ENCODE peak calls at places on chromosome 9, in seven cellular contexts. G is activated CD8-positive, alpha-beta T cell treated with anti-CD3 and anti-CD28 coated beads for 36 hours; K is sciatic nerve; P is activated T-cell treated with anti-CD3 and anti-CD28 coated beads, Interleukin-2, amount 50 U/mL, for 72 hours; Y is stimulated activated naive B cell treated with anti-CD40 and anti-IgM and Interleukin-4, amounts not matched to agents 10 μg/mL and 1 μg/mL and 100 μg/mL, for 72 hours; S is lower lobe of right lung; H is foreskin keratinocyte. C is an unnamed sample.

GRCh38 chr9:107034831-107035230 is 171.9 kb downstream of the ZNF462 start:
- ATAC-seq in G (no peak), K (no peak), P (peak), Y (no peak), S (no peak), H (no peak), C (no peak)

GRCh38 chr9:96040591-96041461 is 165.3 kb downstream of the ERCC6L2 start:
- ATAC-seq in G (no peak), K (peak), P (no peak), Y (no peak), S (no peak), H (no peak), C (peak)

GRCh38 chr9:120841930-120842684 is 615 bp downstream of the PSMD5 start:
- ATAC-seq in G (no peak), K (peak), P (no peak), Y (peak), S (peak), H (peak), C (no peak)

GRCh38 chr9:113350937-113351336 is 1.6 kb downstream of the BSPRY start:
- ATAC-seq in G (peak), K (no peak), P (peak), Y (peak), S (no peak), H (no peak), C (no peak)

GRCh38 chr9:69357030-69357853 is 32.2 kb downstream of the ENTREP1 start:
- ATAC-seq in G (no peak), K (no peak), P (no peak), Y (no peak), S (peak), H (peak), C (no peak)

GRCh38 chr9:74463825-74464224 is 33.3 kb upstream of the RORB start:
- ATAC-seq in G (no peak), K (no peak), P (no peak), Y (no peak), S (peak), H (no peak), C (no peak)

GRCh38 chr9:114484215-114484853 is 20.9 kb downstream of the WHRN start:
- ATAC-seq in G (no peak), K (no peak), P (peak), Y (no peak), S (no peak), H (peak), C (no peak)

GRCh38 chr9:98795970-98796363 is 388 bp downstream of the ANKS6 start:
- ATAC-seq in G (peak), K (no peak), P (peak), Y (peak), S (peak), H (peak), C (peak)

GRCh38 chr9:122329592-122329991 is 41.2 kb upstream of the PTGS1 start:
- ATAC-seq in G (no peak), K (no peak), P (no peak), Y (no peak), S (no peak), H (no peak), C (no peak)

GRCh38 chr9:136682710-136683109 is 4.5 kb downstream of the AGPAT2 start:
- ATAC-seq in G (no peak), K (no peak), P (no peak), Y (no peak), S (no peak), H (no peak), C (no peak)

GRCh38 chr9:86837345-86837744 is 110.0 kb downstream of the GAS1 start:
- ATAC-seq in G (no peak), K (no peak), P (no peak), Y (peak), S (no peak), H (no peak), C (no peak)

GRCh38 chr9:110750272-110750671 is 81.7 kb downstream of the MUSK start:
- ATAC-seq in G (no peak), K (peak), P (no peak), Y (no peak), S (no peak), H (no peak), C (peak)

GRCh38 chr9:112777914-112778313 is 27.4 kb downstream of the SNX30 start:
- ATAC-seq in G (peak), K (no peak), P (peak), Y (peak), S (peak), H (peak), C (no peak)

GRCh38 chr9:91395553-91396470 is 27.8 kb downstream of the NFIL3 start:
- ATAC-seq in G (peak), K (peak), P (peak), Y (peak), S (peak), H (peak), C (no peak)

GRCh38 chr9:127815512-127816361 is 13.1 kb downstream of the FPGS start:
- ATAC-seq in G (no peak), K (peak), P (no peak), Y (no peak), S (no peak), H (no peak), C (peak)

GRCh38 chr9:133142657-133143592 is 20.8 kb downstream of the GBGT1 start:
- ATAC-seq in G (peak), K (no peak), P (no peak), Y (no peak), S (no peak), H (no peak), C (no peak)

GRCh38 chr9:105244996-105245719 is 707 bp downstream of the SLC44A1 start:
- ATAC-seq in G (peak), K (peak), P (peak), Y (peak), S (peak), H (peak), C (no peak)

GRCh38 chr9:33249087-33249657 is 9.2 kb downstream of the SPINK4 start:
- ATAC-seq in G (no peak), K (no peak), P (no peak), Y (peak), S (no peak), H (no peak), C (no peak)